ENCODE peak calls at places on chromosomes 5 and 9, in five cellular contexts. K, A, T, O and E are unnamed samples.

GRCh38 chr5:155260798-155261197 is 247.2 kb downstream of the KIF4B start:
- DNase-seq in T (peak; percentile 6), O (no peak), K (peak; percentile 35), A (no peak), E (peak; percentile 15)

GRCh38 chr9:469672-470040 is 255.0 kb downstream of the DOCK8 start:
- DNase-seq in O (peak; percentile 49), K (peak; percentile 86), T (no peak), A (peak; percentile 64), E (no peak)

GRCh38 chr5:129113867-129114266 is 19.3 kb downstream of the ISOC1 start:
- DNase-seq in A (no peak), K (no peak), O (no peak), T (no peak), E (no peak)

GRCh38 chr5:175235251-175235963 is 208.6 kb downstream of the DRD1 start:
- DNase-seq in T (no peak), O (no peak), K (no peak), A (no peak), E (no peak)

GRCh38 chr5:179006564-179006963 is 11.4 kb upstream of the GRM6 start:
- DNase-seq in A (no peak), O (no peak), K (no peak), T (no peak), E (no peak)

GRCh38 chr9:91032056-91032455 is 230.4 kb downstream of the SYK start:
- DNase-seq in A (peak; percentile 37), T (no peak), K (no peak), O (no peak), E (no peak)

GRCh38 chr9:22105005-22105722 is 96.1 kb upstream of the CDKN2B start:
- DNase-seq in O (no peak), K (peak; percentile 20), A (no peak), T (no peak), E (no peak)

GRCh38 chr9:92657296-92658094 is 12.4 kb downstream of the IPPK start:
- DNase-seq in T (no peak), O (no peak), A (no peak), K (no peak), E (no peak)

GRCh38 chr5:103532116-103532734 is 30.4 kb downstream of the NUDT12 start:
- DNase-seq in O (no peak), A (no peak), K (no peak), T (no peak), E (no peak)

GRCh38 chr5:927172-928015 is 34.7 kb downstream of the TRIP13 start:
- DNase-seq in T (no peak), K (no peak), O (no peak), A (no peak), E (no peak)

GRCh38 chr5:60916646-60917045 is 28.2 kb downstream of the ERCC8 start:
- DNase-seq in K (no peak), T (no peak), A (no peak), O (no peak), E (no peak)

GRCh38 chr5:129820-130219 is 37.9 kb downstream of the PLEKHG4B start:
- DNase-seq in T (no peak), O (no peak), K (no peak), A (no peak), E (peak; percentile 67)

GRCh38 chr5:55551904-55552303 is 17.1 kb upstream of the PLPP1 start:
- DNase-seq in T (no peak), A (no peak), O (no peak), K (no peak), E (no peak)

GRCh38 chr5:140700177-140701144 is at the start of gene ZMAT2:
- DNase-seq in K (peak; percentile 97), T (peak; percentile 98), O (peak; percentile 95), A (peak; percentile 89), E (peak; percentile 93)
- H3K36me3 ChIP-seq in K (peaks cover 91% of the 10 kb centered on the region), T (peaks cover 73% of the 10 kb centered on the region), O (no peaks in the 10 kb centered on the region), A (peaks cover 5% of the 10 kb centered on the region), E (peaks cover 75% of the 10 kb centered on the region)

GRCh38 chr5:159021360-159022177 is 78.1 kb downstream of the EBF1 start:
- DNase-seq in T (no peak), A (no peak), O (peak; percentile 53), K (no peak), E (no peak)
- H3K4me3 ChIP-seq in T (no peak overlapping the region), A (no peak overlapping the region), O (peak overlapping the region; percentile 3), K (no peak overlapping the region), E (no peak overlapping the region)

DNA sequence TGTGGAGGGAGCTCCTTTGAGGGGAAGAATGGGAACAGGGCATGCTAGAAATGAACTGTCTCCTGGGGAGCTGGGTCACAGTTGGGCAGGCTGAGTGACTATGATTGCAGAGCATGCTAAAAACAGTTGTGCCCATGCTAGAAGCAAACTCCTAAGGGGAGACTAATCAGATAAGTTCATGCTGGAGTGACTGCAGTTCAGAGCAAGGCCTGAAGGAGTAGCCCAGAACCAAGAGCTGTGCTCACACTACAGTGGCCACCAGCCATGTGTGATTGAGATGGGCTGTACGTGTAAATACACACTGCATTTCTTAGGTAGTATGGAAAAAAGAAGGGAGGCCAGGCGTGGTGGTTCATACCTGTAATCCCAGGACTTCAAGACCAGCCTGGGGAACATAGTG is 10.3 kb upstream of the AK1 start:
- DNase-seq in O (no peak), A (no peak), T (no peak), K (peak; percentile 29), E (no peak)
- H3K36me3 ChIP-seq in O (no peaks in the 10 kb centered on the region), A (no peaks in the 10 kb centered on the region), T (peaks cover 36% of the 10 kb centered on the region), K (peaks cover 69% of the 10 kb centered on the region), E (peaks cover 45% of the 10 kb centered on the region)

GRCh38 chr5:77881528-77881927 is 105.4 kb upstream of the TBCA start:
- DNase-seq in T (no peak), O (no peak), A (no peak), K (no peak), E (no peak)

GRCh38 chr5:77873239-77873638 is 97.1 kb upstream of the TBCA start:
- DNase-seq in A (no peak), O (no peak), K (no peak), T (no peak), E (no peak)

GRCh38 chr5:77876862-77877502 is 100.8 kb upstream of the TBCA start:
- DNase-seq in K (no peak), A (no peak), T (no peak), O (no peak), E (no peak)

GRCh38 chr5:77874691-77875090 is 98.6 kb upstream of the TBCA start:
- DNase-seq in O (no peak), T (no peak), K (no peak), A (no peak), E (no peak)

GRCh38 chr5:77877516-77878070 is 101.5 kb upstream of the TBCA start:
- DNase-seq in K (no peak), O (no peak), T (no peak), A (no peak), E (no peak)
- H3K4me3 ChIP-seq in K (no peak overlapping the region), O (no peak overlapping the region), T (no peak overlapping the region), A (no peak overlapping the region), E (no peak overlapping the region)